ENCODE peak calls at places on chromosomes 12 and 14, in six cellular contexts. B is IMR-90, D is neuronal stem cell, E is H9, L is H1, P is mesenchymal stem cell. X is an unnamed sample.
A peak's percentile ranks its signal among the peaks of the same experiment; 100 is the strongest.

GRCh38 chr12:43277630-43278267 is 274.3 kb downstream of the ADAMTS20 start:
- DNase-seq in B (peak; percentile 84), L (no peak), D (no peak), E (no peak), P (peak; percentile 68), X (no peak)

GRCh38 chr12:88445715-88446393 is 134.4 kb downstream of the KITLG start:
- DNase-seq in L (no peak), D (no peak), E (no peak), P (no peak), B (no peak), X (no peak)

GRCh38 chr12:82510386-82510785 is 152.1 kb downstream of the METTL25 start:
- DNase-seq in D (no peak), P (no peak), B (no peak), L (no peak), E (no peak), X (no peak)

GRCh38 chr14:35341454-35342159 is 49.4 kb downstream of the PSMA6 start:
- DNase-seq in E (peak; percentile 85), P (peak; percentile 60), L (no peak), D (no peak), B (peak; percentile 72), X (peak; percentile 68)

GRCh38 chr12:7146906-7147305 is 16.7 kb downstream of the CLSTN3 start:
- DNase-seq in D (no peak), L (no peak), P (no peak), E (no peak), B (no peak), X (no peak)

GRCh38 chr12:2322554-2323120 is 269.9 kb downstream of the CACNA1C start:
- DNase-seq in P (no peak), B (no peak), E (no peak), L (no peak), D (no peak), X (no peak)

GRCh38 chr14:55581011-55581806 is 1.2 kb downstream of the KTN1 start:
- DNase-seq in P (peak; percentile 58), B (no peak), E (peak; percentile 46), D (no peak), L (no peak), X (peak; percentile 92)

GRCh38 chr14:89773644-89774316 is 180.8 kb downstream of the EFCAB11 start:
- DNase-seq in D (no peak), E (peak; percentile 85), L (peak; percentile 29), B (peak; percentile 47), P (peak; percentile 69), X (peak; percentile 69)

GRCh38 chr14:21184252-21184651 is 28.4 kb upstream of the OR5AU1 start:
- DNase-seq in L (no peak), B (no peak), D (no peak), P (no peak), E (no peak), X (no peak)

GRCh38 chr12:6827437-6827894 is 741 bp upstream of the P3H3 start:
- DNase-seq in B (peak; percentile 79), D (peak; percentile 83), E (peak; percentile 95), P (peak; percentile 91), L (no peak), X (peak; percentile 33)

GRCh38 chr12:78088391-78088832 is 257.7 kb downstream of the NAV3 start:
- DNase-seq in B (peak; percentile 20), P (peak; percentile 63), L (no peak), D (no peak), E (no peak), X (no peak)

DNA sequence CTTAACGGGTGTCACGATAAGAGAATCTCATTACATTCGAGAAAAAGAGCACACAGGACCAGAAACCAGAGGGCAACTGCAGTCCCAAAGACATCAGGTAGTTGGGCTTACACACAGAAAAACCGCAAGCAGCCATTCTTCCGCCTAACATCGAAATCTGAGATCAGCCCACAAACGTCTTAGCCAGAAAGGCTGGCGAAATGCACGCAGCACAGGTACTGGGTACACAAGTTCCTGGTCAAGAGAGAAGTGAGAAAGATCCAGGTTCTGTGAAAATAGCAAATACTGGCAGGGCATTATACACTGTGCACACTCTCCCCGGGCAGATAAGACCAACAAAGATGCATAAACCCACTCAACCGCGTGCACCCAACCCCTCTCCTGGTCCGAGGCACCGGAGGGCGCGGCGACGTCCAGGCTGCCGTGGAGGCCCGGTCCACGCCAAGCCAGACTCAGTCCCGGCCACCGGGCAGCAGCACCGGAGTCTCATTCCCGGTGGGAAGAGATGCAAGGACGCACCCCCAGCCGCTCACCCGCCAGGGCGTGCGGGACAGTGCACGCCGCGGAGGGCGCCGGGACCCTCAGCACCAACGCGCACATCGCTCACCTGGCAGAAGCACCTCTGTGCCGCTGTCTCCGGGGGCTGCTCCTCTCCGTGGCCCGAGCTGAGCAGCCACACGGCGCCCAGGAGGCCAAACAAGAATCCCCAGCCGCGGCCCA is 437 bp downstream of the ERO1A start:
- DNase-seq in L (no peak), E (no peak), P (peak; percentile 59), D (peak; percentile 29), B (peak; percentile 49), X (peak; percentile 25)
- H3K23ac ChIP-seq in L (no peak overlapping the region), E (no peak overlapping the region), P (no peak overlapping the region), D (peak overlapping the region; percentile 95), B (peak overlapping the region; percentile 43), X (no peak overlapping the region)

DNA sequence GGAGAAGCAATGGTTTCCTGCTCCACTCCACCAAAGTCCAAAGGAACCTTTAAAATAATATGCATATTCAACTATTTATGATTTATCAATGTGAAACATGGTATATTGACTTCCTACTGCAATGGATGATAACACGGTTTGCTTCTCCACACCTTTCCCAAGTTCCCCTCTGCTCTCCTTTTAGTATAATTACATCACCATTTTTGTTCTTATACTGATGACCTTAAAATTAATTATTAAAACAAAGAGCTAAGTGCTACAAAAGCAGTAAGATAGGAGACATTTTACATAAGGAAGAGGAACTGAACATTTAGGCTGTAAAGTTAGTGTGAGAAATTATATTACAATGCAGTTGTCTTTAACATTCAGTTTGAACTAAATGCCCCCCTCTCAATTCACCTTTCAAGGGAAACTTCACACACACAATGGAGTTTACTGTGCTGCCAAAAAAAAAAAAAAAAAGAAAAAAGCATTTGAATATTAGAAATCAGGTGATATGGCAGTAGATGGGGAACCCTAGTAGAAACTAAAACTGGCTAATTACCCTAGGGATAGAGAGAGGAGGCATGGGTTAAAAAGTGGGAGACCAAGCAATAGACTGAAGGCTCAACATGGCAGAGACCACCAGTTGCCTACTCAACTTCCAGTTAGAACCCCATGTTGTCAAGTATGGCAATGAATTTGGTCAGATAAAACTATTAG is 37.1 kb upstream of the STK38L start:
- DNase-seq in E (no peak), B (no peak), D (no peak), P (no peak), L (no peak), X (no peak)
- H4K91ac ChIP-seq in E (no peak overlapping the region), B (no peak overlapping the region), D (no peak overlapping the region), P (no peak overlapping the region), L (no peak overlapping the region), X (no peak overlapping the region)

GRCh38 chr14:32102968-32103367 is 25.9 kb downstream of the ARHGAP5 start:
- DNase-seq in D (no peak), L (no peak), B (no peak), E (no peak), P (no peak), X (no peak)
- H3K23ac ChIP-seq in D (no peak overlapping the region), L (no peak overlapping the region), B (no peak overlapping the region), E (no peak overlapping the region), P (no peak overlapping the region), X (no peak overlapping the region)

GRCh38 chr12:48459259-48459658 is 13.1 kb upstream of the ANP32D start:
- DNase-seq in D (no peak), B (no peak), L (no peak), E (no peak), P (no peak), X (no peak)
- H4K91ac ChIP-seq in D (no peak overlapping the region), B (no peak overlapping the region), L (no peak overlapping the region), E (no peak overlapping the region), P (no peak overlapping the region), X (no peak overlapping the region)

X was measured in trophoblast cell.